ENCODE peak calls at places on chromosome 20, in four cellular contexts. O is IMR-90, A is heart left ventricle, V is uterus. N is an unnamed sample. For H3K27me3 and H3K36me3, the result is how much of the 10 kb centered on the place peaks cover.

GRCh38 chr20:47749367-47749766 is 35.9 kb downstream of the SULF2 start:
- DNase-seq in O (no peak), V (peak), A (no peak), N (no peak)

GRCh38 chr20:50588034-50588736 is 78.0 kb downstream of the PTPN1 start:
- DNase-seq in A (peak), O (peak), V (peak), N (peak)

GRCh38 chr20:23268792-23269354 is 81.7 kb upstream of the NXT1 start:
- DNase-seq in A (no peak), V (no peak), O (no peak), N (no peak)

GRCh38 chr20:48196486-48196885 is 411.2 kb upstream of the SULF2 start:
- DNase-seq in O (no peak), V (no peak), A (no peak), N (no peak)

GRCh38 chr20:16947346-16947943 is 199.3 kb downstream of the OTOR start:
- DNase-seq in V (no peak), A (no peak), O (no peak), N (no peak)

GRCh38 chr20:14997791-14998190 is 660.4 kb upstream of the FLRT3 start:
- DNase-seq in A (no peak), O (no peak), V (no peak), N (no peak)

GRCh38 chr20:5735845-5736530 is 14.2 kb upstream of the SHLD1 start:
- DNase-seq in A (no peak), O (peak), V (no peak), N (no peak)

GRCh38 chr20:54167909-54168872 is 5.6 kb downstream of the CYP24A1 start:
- DNase-seq in O (peak), A (no peak), V (no peak), N (no peak)

GRCh38 chr20:44358776-44359175 is 3.3 kb downstream of the HNF4A start:
- DNase-seq in V (no peak), A (no peak), O (no peak), N (no peak)

GRCh38 chr20:23622839-23623343 is 14.9 kb downstream of the CST3 start:
- DNase-seq in V (peak), A (peak), O (peak), N (peak)

GRCh38 chr20:58344741-58345140 is 35.2 kb downstream of the RAB22A start:
- DNase-seq in V (no peak), A (no peak), O (peak), N (no peak)

GRCh38 chr20:11204926-11205768 is 531.3 kb upstream of the JAG1 start:
- DNase-seq in V (peak), A (peak), O (peak), N (peak)

GRCh38 chr20:53872561-53873248 is 197.7 kb downstream of the BCAS1 start:
- DNase-seq in A (no peak), O (peak), V (no peak), N (no peak)

GRCh38 chr20:57654363-57654997 is 34.3 kb upstream of the ZBP1 start:
- DNase-seq in O (peak), A (peak), V (peak), N (peak)

GRCh38 chr20:15200139-15200538 is 862.7 kb upstream of the FLRT3 start:
- DNase-seq in A (no peak), V (no peak), O (no peak), N (no peak)

GRCh38 chr20:9500121-9500911 is 14.1 kb upstream of the LAMP5 start:
- DNase-seq in O (peak), V (no peak), A (no peak), N (no peak)

GRCh38 chr20:9185511-9185910 is 116.6 kb downstream of the PLCB4 start:
- DNase-seq in V (no peak), O (peak), A (no peak), N (no peak)

GRCh38 chr20:57374931-57375651 is 16.1 kb upstream of the RBM38 start:
- DNase-seq in O (no peak), V (no peak), A (no peak), N (peak)

GRCh38 chr20:37295001-37295400 is 5.5 kb downstream of the MANBAL start:
- DNase-seq in O (peak), V (peak), A (no peak), N (no peak)

GRCh38 chr20:55194947-55195346 is 719.6 kb downstream of the DOK5 start:
- DNase-seq in O (no peak), V (no peak), A (no peak), N (no peak)

GRCh38 chr20:41118632-41119031 is 18.7 kb upstream of the PLCG1 start:
- DNase-seq in A (no peak), V (no peak), O (peak), N (no peak)

GRCh38 chr20:39897781-39898466 is 791.1 kb downstream of the MAFB start:
- DNase-seq in O (no peak), A (no peak), V (no peak), N (no peak)

GRCh38 chr20:11387189-11387754 is 530.4 kb upstream of the BTBD3 start:
- DNase-seq in V (peak), O (peak), A (no peak), N (no peak)

GRCh38 chr20:46894579-46894958 is at the start of gene EYA2:
- DNase-seq in A (no peak), V (no peak), O (peak), N (peak)

GRCh38 chr20:5315807-5316187 is 957 bp downstream of the PROKR2 start:
- DNase-seq in O (no peak), A (no peak), V (no peak), N (no peak)

GRCh38 chr20:50562262-50562701 is 52.1 kb downstream of the PTPN1 start:
- DNase-seq in V (no peak), A (no peak), O (no peak), N (peak)

GRCh38 chr20:53911301-53911700 is 159.1 kb downstream of the BCAS1 start:
- DNase-seq in V (no peak), A (no peak), O (no peak), N (no peak)

GRCh38 chr20:23228912-23229311 is 121.7 kb upstream of the NXT1 start:
- DNase-seq in A (no peak), V (no peak), O (peak), N (no peak)

GRCh38 chr20:47847882-47848485 is 62.7 kb upstream of the SULF2 start:
- DNase-seq in O (no peak), V (no peak), A (no peak), N (no peak)

GRCh38 chr20:10707791-10708190 is 34.0 kb upstream of the JAG1 start:
- DNase-seq in V (no peak), O (no peak), A (no peak), N (no peak)

GRCh38 chr20:9928955-9929354 is 90.1 kb upstream of the PAK5 start:
- DNase-seq in V (no peak), O (no peak), A (no peak), N (no peak)

GRCh38 chr20:58889334-58890072 is 37.0 kb downstream of the GNAS start:
- DNase-seq in A (no peak), V (no peak), O (no peak), N (no peak)

GRCh38 chr20:8076505-8077498 is 55.3 kb upstream of the PLCB1 start:
- DNase-seq in O (peak), A (no peak), V (no peak), N (no peak)

GRCh38 chr20:4998160-4998651 is 3.1 kb downstream of the SLC23A2 start:
- DNase-seq in A (no peak), V (no peak), O (no peak), N (no peak)

GRCh38 chr20:45402946-45403345 is 5.1 kb upstream of the DBNDD2 start:
- DNase-seq in O (peak), V (no peak), A (no peak), N (no peak)

GRCh38 chr20:58514321-58515239 is 619 bp downstream of the APCDD1L start:
- DNase-seq in A (no peak), O (peak), V (no peak), N (no peak)

GRCh38 chr20:3037654-3038053 is 5.8 kb upstream of the GNRH2 start:
- DNase-seq in O (no peak), V (no peak), A (no peak), N (no peak)

GRCh38 chr20:3031524-3032147 is 11.8 kb upstream of the GNRH2 start:
- DNase-seq in O (no peak), A (no peak), V (no peak), N (no peak)

GRCh38 chr20:3038454-3038853 is 5.0 kb upstream of the GNRH2 start:
- DNase-seq in V (no peak), A (no peak), O (no peak), N (no peak)

GRCh38 chr20:3027987-3028386 is 15.4 kb upstream of the GNRH2 start:
- DNase-seq in V (no peak), O (no peak), A (no peak), N (no peak)

DNA sequence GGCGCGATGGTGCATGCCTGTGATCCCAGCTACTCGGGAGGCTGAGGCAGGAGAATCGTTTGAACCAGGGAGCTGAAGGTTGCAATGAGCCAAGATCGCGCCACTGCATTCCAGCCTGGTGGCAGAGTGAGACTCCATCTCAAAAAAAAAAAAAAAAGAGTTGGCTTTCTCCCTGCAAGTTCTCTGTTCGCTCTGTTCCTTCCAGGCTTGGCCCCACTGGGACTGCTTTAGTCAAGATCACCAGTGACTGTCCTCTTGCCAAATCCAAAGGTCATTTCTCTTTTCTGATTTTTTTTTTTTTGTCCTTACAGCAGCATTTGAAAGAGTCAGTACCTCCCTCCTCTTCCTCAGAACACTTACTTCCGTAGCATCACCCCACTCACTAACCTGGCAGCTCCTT is 10.8 kb upstream of the GNRH2 start:
- DNase-seq in V (no peak), O (no peak), A (no peak), N (peak)
- H3K27me3 ChIP-seq in V (under half), O (under half), A (under half), N (under half)

GRCh38 chr20:49261173-49261572 is 16.7 kb downstream of the ZNFX1 start:
- DNase-seq in O (no peak), A (no peak), V (no peak), N (no peak)
- H3K36me3 ChIP-seq in O (half or more), A (half or more), V (under half), N (half or more)

DNA sequence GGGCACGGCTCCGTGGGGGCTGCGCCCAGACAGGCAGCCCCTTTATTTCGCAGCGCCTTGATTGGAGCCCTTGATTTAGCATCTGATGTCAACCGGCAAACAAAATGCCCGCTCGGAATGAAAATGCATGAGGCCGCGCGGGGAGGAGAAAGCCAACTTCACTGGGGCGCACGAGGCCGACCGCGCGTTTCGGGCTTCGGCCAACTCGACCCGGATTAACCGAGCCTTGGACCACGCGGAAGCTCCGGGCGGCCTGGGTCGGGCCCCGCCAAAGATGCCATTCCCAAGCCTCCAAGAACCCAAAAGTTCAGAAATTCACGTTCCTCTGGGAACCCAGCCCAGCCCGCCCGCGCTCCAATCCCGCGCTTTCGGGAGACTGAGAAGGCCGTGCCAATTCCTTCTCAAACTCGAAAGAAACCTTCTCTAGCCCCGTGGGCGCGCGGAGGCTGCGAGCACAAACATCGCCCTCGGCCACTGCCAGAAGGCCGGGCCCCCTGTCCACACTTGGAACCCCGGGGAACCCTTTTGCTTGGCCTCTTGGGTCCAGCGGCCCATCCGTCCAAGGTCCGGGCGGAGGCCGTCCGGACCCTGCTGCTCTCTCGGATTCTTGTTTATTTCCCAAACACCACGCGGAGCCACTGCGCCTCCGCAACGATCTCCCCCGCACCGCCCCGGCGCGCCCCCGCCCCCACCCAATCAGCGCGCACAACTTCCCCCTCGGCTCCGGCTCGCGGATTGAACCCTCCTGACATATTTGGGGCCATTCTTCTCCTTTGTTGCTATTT is 816 bp upstream of the INSM1 start:
- DNase-seq in A (no peak), O (no peak), V (no peak), N (no peak)
- H3K27me3 ChIP-seq in A (half or more), O (half or more), V (under half), N (half or more)

GRCh38 chr20:2606507-2607006 is 45.9 kb upstream of the NOP56 start:
- DNase-seq in O (no peak), A (no peak), V (no peak), N (no peak)
- H3K36me3 ChIP-seq in O (under half), A (under half), V (under half), N (under half)

GRCh38 chr20:63296411-63297299 is 3.7 kb downstream of the COL20A1 start:
- DNase-seq in V (no peak), A (no peak), O (no peak), N (no peak)
- H3K27me3 ChIP-seq in V (under half), A (half or more), O (under half), N (under half)

GRCh38 chr20:63642518-63643247 is 10.5 kb downstream of the STMN3 start:
- DNase-seq in V (no peak), O (no peak), A (no peak), N (no peak)

GRCh38 chr20:63643499-63643898 is 9.7 kb downstream of the STMN3 start:
- DNase-seq in V (no peak), A (no peak), O (no peak), N (no peak)

GRCh38 chr20:63641792-63642517 is 11.3 kb downstream of the STMN3 start:
- DNase-seq in A (peak), O (peak), V (peak), N (peak)

GRCh38 chr20:63645218-63645617 is 8.0 kb downstream of the STMN3 start:
- DNase-seq in A (no peak), V (no peak), O (no peak), N (no peak)

DNA sequence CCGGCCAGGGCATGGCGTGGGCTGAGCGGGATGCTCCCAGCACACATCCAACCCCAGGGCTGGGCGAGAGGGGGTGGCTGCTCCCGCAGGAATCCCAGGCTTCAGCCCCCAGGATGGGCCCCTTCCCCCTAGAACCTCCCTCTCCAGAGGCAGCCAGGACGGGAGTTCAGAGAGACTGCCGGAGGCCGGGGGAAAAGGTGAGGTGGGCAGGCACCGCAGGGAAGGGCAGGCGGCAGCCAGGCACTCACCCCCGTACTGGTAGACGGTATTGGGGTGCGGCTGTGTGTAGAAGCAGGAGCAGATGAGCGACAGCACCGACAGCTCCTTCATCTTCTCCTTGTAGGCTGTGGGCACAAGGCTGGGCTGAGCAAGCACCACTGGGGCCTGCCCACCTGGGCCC is 9.3 kb downstream of the STMN3 start:
- DNase-seq in A (no peak), V (no peak), O (no peak), N (no peak)
- H3K36me3 ChIP-seq in A (under half), V (under half), O (under half), N (under half)

GRCh38 chr20:33272155-33272873 is 10.7 kb upstream of the BPIFB1 start:
- DNase-seq in V (no peak), O (no peak), A (no peak), N (no peak)
- H3K27me3 ChIP-seq in V (under half), O (under half), A (under half), N (under half)

DNA sequence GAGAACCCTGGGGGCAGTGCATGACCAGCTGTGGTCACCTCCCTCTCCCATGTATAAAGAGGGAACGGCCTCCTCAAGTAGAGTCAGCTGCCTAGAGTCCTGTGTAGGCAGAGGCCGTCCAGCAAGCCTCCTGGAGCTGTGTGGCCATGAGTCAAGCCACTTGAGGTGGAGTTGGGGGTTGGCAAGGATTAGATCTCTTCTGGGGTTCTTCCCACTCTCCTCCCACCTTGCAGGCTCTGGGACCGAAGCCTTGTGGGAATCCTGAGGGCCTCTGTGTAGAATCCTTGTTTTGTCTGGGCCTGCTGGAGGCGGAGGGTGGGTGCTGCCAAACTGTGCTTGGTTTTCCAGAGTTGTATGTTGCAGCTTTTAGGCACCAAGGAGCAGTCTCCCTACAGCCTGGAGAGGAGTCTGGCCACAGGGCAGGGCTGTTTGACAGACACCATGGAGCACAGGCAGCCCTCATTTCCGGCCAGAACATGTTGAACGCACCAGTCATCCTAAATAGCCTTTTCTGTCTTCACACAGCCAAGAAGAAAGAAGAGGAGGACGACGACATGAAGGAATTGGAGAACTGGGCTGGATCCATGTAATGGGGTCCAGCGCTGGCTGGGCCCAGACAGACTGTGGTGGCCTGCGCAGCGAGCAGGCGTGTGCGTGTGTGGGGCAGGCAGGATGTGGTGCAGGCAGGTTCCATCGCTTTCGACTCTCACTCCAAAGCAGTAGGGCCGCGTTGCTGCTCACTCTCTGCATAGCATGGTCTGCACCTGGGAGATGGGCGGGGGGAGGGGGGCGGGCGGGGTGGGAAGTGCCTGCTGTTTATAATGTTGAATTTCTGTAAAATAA is 42.0 kb downstream of the CHMP4B start:
- DNase-seq in A (no peak), O (no peak), V (no peak), N (no peak)
- H3K36me3 ChIP-seq in A (under half), O (half or more), V (under half), N (half or more)

DNA sequence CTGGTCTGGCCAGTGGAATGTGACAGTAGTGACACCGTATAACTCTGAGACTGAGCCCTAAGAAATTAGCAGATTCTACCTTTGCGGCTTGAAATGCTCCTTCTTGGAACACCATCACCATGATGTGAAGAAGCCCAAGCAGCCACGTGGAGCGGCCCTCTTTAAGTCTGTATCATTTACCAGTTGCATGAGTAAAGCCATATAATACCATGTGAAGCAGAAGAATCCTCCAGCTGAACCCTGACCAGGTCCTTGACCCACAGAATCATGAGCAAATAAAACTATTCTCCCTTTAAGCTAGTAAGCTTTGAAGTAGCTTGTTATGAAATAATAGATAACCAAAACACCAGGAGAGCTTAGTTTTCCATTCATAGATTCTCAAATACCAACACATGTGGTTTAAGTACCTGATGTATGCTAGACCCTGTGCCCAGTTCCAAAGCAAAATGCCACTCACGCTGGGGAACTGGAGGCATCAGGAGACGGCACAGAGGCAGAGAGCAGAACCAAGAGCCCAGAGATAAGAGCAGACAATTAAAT is 56.8 kb upstream of the SLC32A1 start:
- DNase-seq in A (no peak), O (no peak), V (no peak), N (no peak)
- H3K27me3 ChIP-seq in A (under half), O (under half), V (under half), N (half or more)

GRCh38 chr20:62306440-62307187 is 3.8 kb downstream of the ADRM1 start:
- DNase-seq in V (no peak), O (no peak), A (no peak), N (no peak)
- H3K36me3 ChIP-seq in V (under half), O (half or more), A (under half), N (under half)